ENCODE peak calls at places on chromosomes 3 and 15, in four cellular contexts. One of them, this sample, is unnamed.
A peak's percentile ranks its signal among the peaks of the same experiment; 100 is the strongest.

GRCh38 chr3:54600441-54601204 is 327.2 kb downstream of the LRTM1 start:
- DNase-seq in CD4-positive, CD25-positive, alpha-beta regulatory T cell: no peak
- DNase-seq in CD8-positive, alpha-beta T cell: no peak
- DNase-seq in heart left ventricle: no peak
- DNase-seq in this sample: no peak

GRCh38 chr3:11661052-11661656 is 17.4 kb upstream of the VGLL4 start:
- DNase-seq in CD8-positive, alpha-beta T cell: no peak
- DNase-seq in heart left ventricle: no peak
- DNase-seq in CD4-positive, CD25-positive, alpha-beta regulatory T cell: no peak
- DNase-seq in this sample: no peak

GRCh38 chr3:15637131-15637951 is 35.8 kb downstream of the BTD start:
- DNase-seq in heart left ventricle: no peak
- DNase-seq in CD4-positive, CD25-positive, alpha-beta regulatory T cell: no peak
- DNase-seq in CD8-positive, alpha-beta T cell: no peak
- DNase-seq in this sample: no peak

GRCh38 chr15:40754574-40754882 is 526 bp downstream of the RMDN3 start:
- DNase-seq in heart left ventricle: peak; percentile 71
- DNase-seq in CD8-positive, alpha-beta T cell: no peak
- DNase-seq in CD4-positive, CD25-positive, alpha-beta regulatory T cell: no peak
- DNase-seq in this sample: no peak

GRCh38 chr3:65871305-65872141 is 167.2 kb downstream of the MAGI1 start:
- DNase-seq in CD8-positive, alpha-beta T cell: no peak
- DNase-seq in heart left ventricle: no peak
- DNase-seq in CD4-positive, CD25-positive, alpha-beta regulatory T cell: no peak
- DNase-seq in this sample: no peak

GRCh38 chr15:74326759-74327158 is 40.7 kb downstream of the CYP11A1 start:
- DNase-seq in heart left ventricle: no peak
- DNase-seq in CD8-positive, alpha-beta T cell: no peak
- DNase-seq in CD4-positive, CD25-positive, alpha-beta regulatory T cell: no peak
- DNase-seq in this sample: no peak

GRCh38 chr3:191350389-191351090 is 20.2 kb upstream of the UTS2B start:
- DNase-seq in CD8-positive, alpha-beta T cell: no peak
- DNase-seq in heart left ventricle: no peak
- DNase-seq in CD4-positive, CD25-positive, alpha-beta regulatory T cell: no peak
- DNase-seq in this sample: no peak

GRCh38 chr15:70327328-70328136 is 229.8 kb upstream of the TLE3 start:
- DNase-seq in heart left ventricle: no peak
- DNase-seq in CD4-positive, CD25-positive, alpha-beta regulatory T cell: no peak
- DNase-seq in CD8-positive, alpha-beta T cell: no peak
- DNase-seq in this sample: no peak

GRCh38 chr3:129686941-129687340 is 80.5 kb upstream of the PLXND1 start:
- DNase-seq in CD4-positive, CD25-positive, alpha-beta regulatory T cell: no peak
- DNase-seq in heart left ventricle: no peak
- DNase-seq in CD8-positive, alpha-beta T cell: no peak
- DNase-seq in this sample: no peak

GRCh38 chr3:56923546-56924224 is 121.9 kb upstream of the ARHGEF3 start:
- DNase-seq in heart left ventricle: no peak
- DNase-seq in CD8-positive, alpha-beta T cell: no peak
- DNase-seq in CD4-positive, CD25-positive, alpha-beta regulatory T cell: no peak
- DNase-seq in this sample: peak; percentile 40

GRCh38 chr15:59154268-59154667 is 49.3 kb downstream of the CCNB2 start:
- DNase-seq in CD8-positive, alpha-beta T cell: no peak
- DNase-seq in CD4-positive, CD25-positive, alpha-beta regulatory T cell: no peak
- DNase-seq in heart left ventricle: no peak
- DNase-seq in this sample: no peak

GRCh38 chr3:191397771-191398170 is 63.2 kb upstream of the PYDC2 start:
- DNase-seq in CD4-positive, CD25-positive, alpha-beta regulatory T cell: no peak
- DNase-seq in CD8-positive, alpha-beta T cell: no peak
- DNase-seq in heart left ventricle: no peak
- DNase-seq in this sample: no peak

GRCh38 chr15:69153067-69153466 is 7.4 kb upstream of the GLCE start:
- DNase-seq in CD4-positive, CD25-positive, alpha-beta regulatory T cell: no peak
- DNase-seq in heart left ventricle: no peak
- DNase-seq in CD8-positive, alpha-beta T cell: no peak
- DNase-seq in this sample: no peak

GRCh38 chr3:37574177-37574958 is 287.3 kb upstream of the CTDSPL start:
- DNase-seq in CD4-positive, CD25-positive, alpha-beta regulatory T cell: no peak
- DNase-seq in CD8-positive, alpha-beta T cell: no peak
- DNase-seq in heart left ventricle: no peak
- DNase-seq in this sample: no peak

GRCh38 chr15:73717802-73718201 is 33.6 kb downstream of the CD276 start:
- DNase-seq in CD8-positive, alpha-beta T cell: no peak
- DNase-seq in CD4-positive, CD25-positive, alpha-beta regulatory T cell: no peak
- DNase-seq in heart left ventricle: no peak
- DNase-seq in this sample: no peak

GRCh38 chr3:164064298-164064697 is 1014.0 kb downstream of the SI start:
- DNase-seq in CD4-positive, CD25-positive, alpha-beta regulatory T cell: no peak
- DNase-seq in heart left ventricle: no peak
- DNase-seq in CD8-positive, alpha-beta T cell: no peak
- DNase-seq in this sample: no peak

GRCh38 chr3:17320266-17320665 is 422.2 kb downstream of the TBC1D5 start:
- DNase-seq in heart left ventricle: no peak
- DNase-seq in CD4-positive, CD25-positive, alpha-beta regulatory T cell: no peak
- DNase-seq in CD8-positive, alpha-beta T cell: no peak
- DNase-seq in this sample: no peak

GRCh38 chr3:44893097-44893496 is 18.7 kb downstream of the TGM4 start:
- DNase-seq in CD8-positive, alpha-beta T cell: no peak
- DNase-seq in CD4-positive, CD25-positive, alpha-beta regulatory T cell: no peak
- DNase-seq in heart left ventricle: no peak
- DNase-seq in this sample: no peak

GRCh38 chr3:45135959-45136358 is 10.2 kb downstream of the CDCP1 start:
- DNase-seq in heart left ventricle: no peak
- DNase-seq in CD8-positive, alpha-beta T cell: no peak
- DNase-seq in CD4-positive, CD25-positive, alpha-beta regulatory T cell: no peak
- DNase-seq in this sample: no peak

GRCh38 chr3:66565301-66565700 is 64.5 kb upstream of the LRIG1 start:
- DNase-seq in CD4-positive, CD25-positive, alpha-beta regulatory T cell: no peak
- DNase-seq in heart left ventricle: no peak
- DNase-seq in CD8-positive, alpha-beta T cell: no peak
- DNase-seq in this sample: no peak

GRCh38 chr15:66293419-66294156 is at the start of gene DIS3L:
- DNase-seq in heart left ventricle: peak; percentile 82
- DNase-seq in CD4-positive, CD25-positive, alpha-beta regulatory T cell: peak; percentile 48
- DNase-seq in CD8-positive, alpha-beta T cell: peak; percentile 21
- DNase-seq in this sample: peak; percentile 51

GRCh38 chr15:75661041-75661778 is 13.5 kb downstream of the SNX33 start:
- DNase-seq in CD8-positive, alpha-beta T cell: no peak
- DNase-seq in heart left ventricle: peak; percentile 88
- DNase-seq in CD4-positive, CD25-positive, alpha-beta regulatory T cell: no peak
- DNase-seq in this sample: no peak

GRCh38 chr3:148718982-148719862 is 21.5 kb downstream of the AGTR1 start:
- DNase-seq in heart left ventricle: no peak
- DNase-seq in CD4-positive, CD25-positive, alpha-beta regulatory T cell: no peak
- DNase-seq in CD8-positive, alpha-beta T cell: no peak
- DNase-seq in this sample: no peak

GRCh38 chr3:47210863-47211405 is 47.0 kb upstream of the SETD2 start:
- DNase-seq in CD8-positive, alpha-beta T cell: no peak
- DNase-seq in CD4-positive, CD25-positive, alpha-beta regulatory T cell: no peak
- DNase-seq in heart left ventricle: no peak
- DNase-seq in this sample: no peak

GRCh38 chr3:37542772-37543449 is 318.8 kb upstream of the CTDSPL start:
- DNase-seq in CD4-positive, CD25-positive, alpha-beta regulatory T cell: no peak
- DNase-seq in CD8-positive, alpha-beta T cell: no peak
- DNase-seq in heart left ventricle: no peak
- DNase-seq in this sample: no peak

GRCh38 chr3:86104154-86104553 is 886.8 kb downstream of the VGLL3 start:
- DNase-seq in CD4-positive, CD25-positive, alpha-beta regulatory T cell: no peak
- DNase-seq in CD8-positive, alpha-beta T cell: no peak
- DNase-seq in heart left ventricle: no peak
- DNase-seq in this sample: no peak

GRCh38 chr3:46312996-46313395 is 40.9 kb upstream of the CCR2 start:
- DNase-seq in heart left ventricle: no peak
- DNase-seq in CD4-positive, CD25-positive, alpha-beta regulatory T cell: no peak
- DNase-seq in CD8-positive, alpha-beta T cell: no peak
- DNase-seq in this sample: no peak

GRCh38 chr3:194281306-194281705 is 69.8 kb downstream of the CPN2 start:
- DNase-seq in heart left ventricle: no peak
- DNase-seq in CD8-positive, alpha-beta T cell: no peak
- DNase-seq in CD4-positive, CD25-positive, alpha-beta regulatory T cell: no peak
- DNase-seq in this sample: no peak

GRCh38 chr3:152942366-152942765 is 107.4 kb downstream of the P2RY1 start:
- DNase-seq in CD4-positive, CD25-positive, alpha-beta regulatory T cell: no peak
- DNase-seq in CD8-positive, alpha-beta T cell: no peak
- DNase-seq in heart left ventricle: no peak
- DNase-seq in this sample: no peak

GRCh38 chr15:24684313-24684712 is 8.7 kb downstream of the NPAP1 start:
- DNase-seq in CD8-positive, alpha-beta T cell: no peak
- DNase-seq in heart left ventricle: no peak
- DNase-seq in CD4-positive, CD25-positive, alpha-beta regulatory T cell: no peak
- DNase-seq in this sample: no peak
- H3K9me3 ChIP-seq in CD8-positive, alpha-beta T cell: no peaks in the 10 kb centered on the region
- H3K9me3 ChIP-seq in heart left ventricle: no peaks in the 10 kb centered on the region
- H3K9me3 ChIP-seq in CD4-positive, CD25-positive, alpha-beta regulatory T cell: peaks cover 4% of the 10 kb centered on the region
- H3K9me3 ChIP-seq in this sample: no peaks in the 10 kb centered on the region

GRCh38 chr15:84081391-84082168 is 154.0 kb upstream of the GOLGA6L4 start:
- DNase-seq in CD8-positive, alpha-beta T cell: no peak
- DNase-seq in CD4-positive, CD25-positive, alpha-beta regulatory T cell: no peak
- DNase-seq in heart left ventricle: no peak
- DNase-seq in this sample: no peak
- H3K9me3 ChIP-seq in CD8-positive, alpha-beta T cell: no peaks in the 10 kb centered on the region
- H3K9me3 ChIP-seq in CD4-positive, CD25-positive, alpha-beta regulatory T cell: no peaks in the 10 kb centered on the region
- H3K9me3 ChIP-seq in heart left ventricle: no peaks in the 10 kb centered on the region
- H3K9me3 ChIP-seq in this sample: no peaks in the 10 kb centered on the region

DNA sequence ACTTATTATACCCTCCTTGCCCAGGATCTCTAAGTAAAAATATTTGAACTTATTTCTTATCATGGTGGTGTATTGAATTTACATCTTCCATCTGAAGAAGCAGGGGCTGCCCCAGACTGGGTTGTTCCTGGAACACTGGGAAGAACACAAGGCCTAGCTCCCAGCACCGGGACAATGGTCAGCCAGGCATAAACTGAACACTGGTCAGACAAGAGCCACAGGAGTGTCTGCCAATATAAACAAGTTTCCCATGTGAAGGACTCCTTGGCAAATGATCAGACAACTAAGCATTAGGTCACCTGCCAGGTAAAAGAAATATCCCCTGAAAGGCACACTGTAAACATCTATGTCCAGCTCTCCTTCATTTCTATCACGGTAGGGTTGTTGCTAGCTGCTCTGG is 172.4 kb downstream of the ATP8B4 start:
- DNase-seq in heart left ventricle: no peak
- DNase-seq in CD8-positive, alpha-beta T cell: no peak
- DNase-seq in CD4-positive, CD25-positive, alpha-beta regulatory T cell: no peak
- DNase-seq in this sample: no peak
- H3K9me3 ChIP-seq in heart left ventricle: peaks cover 21% of the 10 kb centered on the region
- H3K9me3 ChIP-seq in CD8-positive, alpha-beta T cell: no peaks in the 10 kb centered on the region
- H3K9me3 ChIP-seq in CD4-positive, CD25-positive, alpha-beta regulatory T cell: peaks cover 8% of the 10 kb centered on the region
- H3K9me3 ChIP-seq in this sample: no peaks in the 10 kb centered on the region

GRCh38 chr3:6249679-6250078 is 611.2 kb upstream of the GRM7 start:
- DNase-seq in CD4-positive, CD25-positive, alpha-beta regulatory T cell: no peak
- DNase-seq in heart left ventricle: no peak
- DNase-seq in CD8-positive, alpha-beta T cell: no peak
- DNase-seq in this sample: no peak
- H3K9me3 ChIP-seq in CD4-positive, CD25-positive, alpha-beta regulatory T cell: peaks cover 1% of the 10 kb centered on the region
- H3K9me3 ChIP-seq in heart left ventricle: no peaks in the 10 kb centered on the region
- H3K9me3 ChIP-seq in CD8-positive, alpha-beta T cell: no peaks in the 10 kb centered on the region
- H3K9me3 ChIP-seq in this sample: no peaks in the 10 kb centered on the region

DNA sequence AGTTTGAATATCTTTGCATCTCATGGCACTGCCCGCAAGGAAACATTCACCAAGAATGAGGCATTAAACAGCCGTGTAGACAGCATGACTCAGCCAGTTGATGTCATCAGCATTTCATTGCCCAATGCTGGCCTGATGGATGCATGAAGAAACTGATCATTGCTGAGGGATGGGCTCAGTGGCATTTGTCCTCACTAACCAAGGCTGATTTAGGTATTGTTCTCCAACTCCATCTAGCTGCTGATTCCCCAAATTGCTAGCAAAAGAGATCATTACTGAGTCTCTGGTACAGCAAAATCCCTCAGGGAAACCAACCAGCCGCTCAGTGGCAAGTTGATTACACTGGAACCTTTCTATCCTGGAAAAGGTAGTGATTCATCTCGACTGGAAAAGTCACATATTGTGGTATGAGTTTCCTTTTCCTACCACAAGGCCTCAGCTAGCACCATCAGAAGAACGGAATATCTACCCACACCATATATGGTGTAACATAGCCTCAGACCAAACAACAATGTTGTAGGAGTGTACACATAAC is 186.5 kb upstream of the GAP43 start:
- DNase-seq in CD8-positive, alpha-beta T cell: no peak
- DNase-seq in CD4-positive, CD25-positive, alpha-beta regulatory T cell: no peak
- DNase-seq in heart left ventricle: no peak
- DNase-seq in this sample: no peak
- H3K9me3 ChIP-seq in CD8-positive, alpha-beta T cell: no peaks in the 10 kb centered on the region
- H3K9me3 ChIP-seq in CD4-positive, CD25-positive, alpha-beta regulatory T cell: no peaks in the 10 kb centered on the region
- H3K9me3 ChIP-seq in heart left ventricle: no peaks in the 10 kb centered on the region
- H3K9me3 ChIP-seq in this sample: no peaks in the 10 kb centered on the region

GRCh38 chr15:25088261-25088790 is 133.5 kb downstream of the SNRPN start:
- DNase-seq in heart left ventricle: no peak
- DNase-seq in CD8-positive, alpha-beta T cell: no peak
- DNase-seq in CD4-positive, CD25-positive, alpha-beta regulatory T cell: no peak
- DNase-seq in this sample: no peak
- H3K9me3 ChIP-seq in heart left ventricle: peaks cover 87% of the 10 kb centered on the region
- H3K9me3 ChIP-seq in CD8-positive, alpha-beta T cell: peaks cover 56% of the 10 kb centered on the region
- H3K9me3 ChIP-seq in CD4-positive, CD25-positive, alpha-beta regulatory T cell: peaks cover 84% of the 10 kb centered on the region
- H3K9me3 ChIP-seq in this sample: peaks cover 18% of the 10 kb centered on the region

This sample was measured in T-helper 17 cell.